ENCODE peak calls at places on chromosomes 12 and 14, in eight cellular contexts. A is HepG2, N is lower lobe of right lung, K is Peyer's patch, B is transverse colon, M is adipocyte, Z is psoas muscle, Y is hepatocyte. I is an unnamed sample.
A peak's percentile ranks its signal among the peaks of the same experiment; 100 is the strongest.

GRCh38 chr12:52307836-52308806 is 13.1 kb downstream of the KRT83 start:
- DNase-seq in A (no peak), N (peak; percentile 78), K (peak; percentile 53), B (peak; percentile 45), M (peak; percentile 81), Z (peak; percentile 89), Y (peak; percentile 85), I (peak; percentile 79)

GRCh38 chr12:49706351-49707126 is 666 bp downstream of the FMNL3 start:
- DNase-seq in A (no peak), N (peak; percentile 55), K (peak; percentile 57), B (peak; percentile 18), M (peak; percentile 70), Z (peak; percentile 60), Y (peak; percentile 42), I (peak; percentile 81)

GRCh38 chr14:55514819-55515470 is 65.1 kb upstream of the KTN1 start:
- DNase-seq in A (no peak), N (no peak), K (no peak), B (no peak), M (peak; percentile 43), Z (no peak), Y (no peak), I (no peak)

GRCh38 chr12:81502912-81503695 is 256.0 kb downstream of the PPFIA2 start:
- DNase-seq in A (no peak), N (no peak), K (no peak), B (no peak), M (peak; percentile 75), Z (no peak), Y (peak; percentile 14), I (no peak)

GRCh38 chr14:43019826-43020225 is 1413.2 kb downstream of the LRFN5 start:
- DNase-seq in A (no peak), N (no peak), K (no peak), B (no peak), M (no peak), Z (no peak), Y (no peak), I (no peak)

GRCh38 chr14:64196668-64197411 is 97.3 kb downstream of the ESR2 start:
- DNase-seq in A (no peak), N (peak; percentile 77), K (peak; percentile 54), B (no peak), M (peak; percentile 41), Z (no peak), Y (peak; percentile 67), I (peak; percentile 59)

GRCh38 chr14:29240046-29240445 is 473.5 kb downstream of the FOXG1 start:
- DNase-seq in A (no peak), N (no peak), K (no peak), B (no peak), M (peak; percentile 66), Z (no peak), Y (no peak), I (no peak)

GRCh38 chr12:24937553-24938244 is 11.2 kb downstream of the BCAT1 start:
- DNase-seq in A (no peak), N (no peak), K (no peak), B (no peak), M (no peak), Z (no peak), Y (no peak), I (no peak)

GRCh38 chr12:2273288-2273687 is 220.5 kb downstream of the CACNA1C start:
- DNase-seq in A (no peak), N (no peak), K (no peak), B (no peak), M (peak; percentile 47), Z (peak; percentile 67), Y (no peak), I (peak; percentile 82)

GRCh38 chr12:105440037-105440664 is 109.7 kb downstream of the C12orf75 start:
- DNase-seq in A (no peak), N (no peak), K (no peak), B (no peak), M (no peak), Z (no peak), Y (no peak), I (no peak)

GRCh38 chr14:70642313-70643235 is 858 bp downstream of the TTC9 start:
- DNase-seq in A (no peak), N (no peak), K (peak; percentile 83), B (peak; percentile 39), M (peak; percentile 1), Z (no peak), Y (peak; percentile 47), I (peak; percentile 47)

GRCh38 chr12:128755565-128755964 is 68.2 kb downstream of the SLC15A4 start:
- DNase-seq in A (no peak), N (no peak), K (no peak), B (no peak), M (no peak), Z (no peak), Y (no peak), I (no peak)

GRCh38 chr14:77044776-77045569 is 16.5 kb upstream of the IRF2BPL start:
- DNase-seq in A (peak; percentile 74), N (no peak), K (peak; percentile 73), B (peak; percentile 62), M (peak; percentile 76), Z (peak; percentile 77), Y (peak; percentile 48), I (no peak)

GRCh38 chr12:95218852-95219171 is 1.2 kb downstream of the VEZT start:
- DNase-seq in A (no peak), N (no peak), K (peak; percentile 61), B (peak; percentile 42), M (peak; percentile 42), Z (no peak), Y (no peak), I (no peak)

GRCh38 chr12:62603061-62603810 is 136.6 kb downstream of the MON2 start:
- DNase-seq in A (peak; percentile 76), N (peak; percentile 92), K (peak; percentile 90), B (peak; percentile 86), M (peak; percentile 92), Z (peak; percentile 95), Y (peak; percentile 95), I (peak; percentile 93)

GRCh38 chr12:123269395-123269892 is 2.2 kb downstream of the CDK2AP1 start:
- DNase-seq in A (peak; percentile 30), N (peak; percentile 76), K (peak; percentile 73), B (peak; percentile 63), M (peak; percentile 84), Z (peak; percentile 80), Y (peak; percentile 89), I (peak; percentile 84)

GRCh38 chr12:123267335-123267920 is 4.2 kb downstream of the CDK2AP1 start:
- DNase-seq in A (no peak), N (no peak), K (no peak), B (no peak), M (peak; percentile 13), Z (no peak), Y (no peak), I (no peak)

GRCh38 chr12:123266679-123267277 is 4.9 kb downstream of the CDK2AP1 start:
- DNase-seq in A (no peak), N (no peak), K (no peak), B (no peak), M (no peak), Z (no peak), Y (no peak), I (peak; percentile 68)

GRCh38 chr12:123268850-123269249 is 2.8 kb downstream of the CDK2AP1 start:
- DNase-seq in A (no peak), N (no peak), K (no peak), B (no peak), M (no peak), Z (no peak), Y (no peak), I (peak; percentile 51)

DNA sequence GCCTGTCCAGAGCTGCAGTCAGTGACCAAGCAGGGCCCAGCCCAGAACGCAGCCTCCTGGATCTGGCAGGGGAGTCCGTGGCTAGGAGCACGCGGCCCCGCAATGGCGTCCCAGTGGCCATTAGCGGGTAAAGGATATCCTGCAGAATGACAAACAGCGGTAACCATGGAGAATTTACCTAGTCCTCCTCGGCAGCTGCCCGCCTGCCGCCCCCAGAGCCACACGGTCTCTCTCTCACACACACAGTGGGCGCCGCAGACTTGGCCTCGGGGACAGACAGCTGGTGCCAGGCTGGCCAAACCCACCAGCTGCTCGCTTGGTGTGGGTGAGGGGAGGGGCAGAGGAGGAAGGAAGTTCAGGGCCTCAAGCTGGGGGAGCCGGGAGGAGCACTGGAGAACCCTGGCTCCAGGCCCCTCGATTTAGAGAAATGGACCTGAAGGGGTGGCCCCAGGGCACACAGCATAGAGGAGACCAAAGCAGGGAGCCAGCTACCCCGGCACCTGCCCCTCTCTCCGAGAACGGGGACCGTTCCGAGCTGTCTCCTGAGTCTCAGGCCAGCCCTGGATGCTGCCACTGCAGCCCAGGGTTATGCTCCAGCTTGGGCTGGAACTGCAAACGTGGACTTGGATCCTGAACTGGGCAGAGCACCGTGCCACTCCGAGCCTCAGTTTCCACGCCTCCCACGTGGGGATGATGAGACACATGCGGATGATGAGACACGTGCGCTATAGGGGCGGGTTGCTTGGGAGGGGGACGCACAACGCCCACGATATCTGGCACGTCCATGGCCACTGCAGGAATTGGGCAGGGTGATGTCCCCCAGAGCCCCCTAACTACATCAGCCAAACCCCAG is 3.4 kb downstream of the CDK2AP1 start:
- DNase-seq in A (no peak), N (peak; percentile 64), K (peak; percentile 48), B (peak; percentile 20), M (peak; percentile 34), Z (peak; percentile 73), Y (peak; percentile 20), I (peak; percentile 79)
- H3K9me3 ChIP-seq in A (no peaks in the 10 kb centered on the region), N (no peaks in the 10 kb centered on the region), K (no peaks in the 10 kb centered on the region), B (no peaks in the 10 kb centered on the region), M (no peaks in the 10 kb centered on the region), Z (no peaks in the 10 kb centered on the region), Y (no peaks in the 10 kb centered on the region), I (no peaks in the 10 kb centered on the region)

GRCh38 chr14:91395466-91395865 is 22.2 kb downstream of the CCDC88C start:
- DNase-seq in A (no peak), N (no peak), K (no peak), B (no peak), M (no peak), Z (no peak), Y (no peak), I (no peak)
- H3K4me1 ChIP-seq in A (peaks cover 41% of the 10 kb centered on the region), N (peaks cover 71% of the 10 kb centered on the region), K (peaks cover 32% of the 10 kb centered on the region), B (peaks cover 48% of the 10 kb centered on the region), M (peaks cover 10% of the 10 kb centered on the region), Z (no peaks in the 10 kb centered on the region), Y (no peaks in the 10 kb centered on the region), I (no peaks in the 10 kb centered on the region)

GRCh38 chr12:13961983-13962382 is 19.4 kb downstream of the GRIN2B start:
- DNase-seq in A (no peak), N (no peak), K (no peak), B (no peak), M (no peak), Z (no peak), Y (no peak), I (no peak)

GRCh38 chr12:13962699-13963098 is 18.7 kb downstream of the GRIN2B start:
- DNase-seq in A (peak; percentile 5), N (no peak), K (no peak), B (no peak), M (no peak), Z (no peak), Y (no peak), I (no peak)

GRCh38 chr12:13956060-13956590 is 25.3 kb downstream of the GRIN2B start:
- DNase-seq in A (no peak), N (no peak), K (no peak), B (no peak), M (no peak), Z (no peak), Y (no peak), I (no peak)

GRCh38 chr12:13959131-13959734 is 22.2 kb downstream of the GRIN2B start:
- DNase-seq in A (no peak), N (no peak), K (no peak), B (peak; percentile 41), M (no peak), Z (no peak), Y (no peak), I (no peak)

GRCh38 chr12:13957576-13957975 is 23.8 kb downstream of the GRIN2B start:
- DNase-seq in A (no peak), N (no peak), K (no peak), B (no peak), M (no peak), Z (no peak), Y (no peak), I (no peak)
- H3K27me3 ChIP-seq in A (peaks cover 14% of the 10 kb centered on the region), N (no peaks in the 10 kb centered on the region), K (no peaks in the 10 kb centered on the region), B (peaks cover 8% of the 10 kb centered on the region), M (peaks cover 16% of the 10 kb centered on the region), Z (no peaks in the 10 kb centered on the region), Y (peaks cover 3% of the 10 kb centered on the region), I (no peaks in the 10 kb centered on the region)

GRCh38 chr14:106808458-106808857 is 1282.1 kb downstream of the TMEM121 start:
- DNase-seq in A (no peak), N (no peak), K (no peak), B (no peak), M (no peak), Z (no peak), Y (no peak), I (no peak)
- H3K9me3 ChIP-seq in A (no peaks in the 10 kb centered on the region), N (no peaks in the 10 kb centered on the region), K (no peaks in the 10 kb centered on the region), B (no peaks in the 10 kb centered on the region), M (no peaks in the 10 kb centered on the region), Z (no peaks in the 10 kb centered on the region), Y (peaks cover 3% of the 10 kb centered on the region), I (peaks cover 1% of the 10 kb centered on the region)